ENCODE peak calls at places on chromosomes 11 and 22, in six cellular contexts. A is HCT116, O is body of pancreas, W is A549, N is K562, K is heart left ventricle. C is an unnamed sample.

GRCh38 chr11:125465254-125465653 is 30.8 kb downstream of the FEZ1 start:
- ATAC-seq in A (no peak), O (no peak), W (no peak), N (no peak), K (no peak), C (no peak)

GRCh38 chr11:61059260-61059752 is 43.0 kb upstream of the CD5 start:
- ATAC-seq in A (no peak), O (no peak), W (no peak), N (no peak), K (no peak), C (no peak)

GRCh38 chr22:37241351-37242142 is 2.5 kb downstream of the RAC2 start:
- ATAC-seq in A (no peak), O (no peak), W (no peak), N (no peak), K (no peak), C (no peak)

GRCh38 chr22:45511847-45512261 is 9.2 kb downstream of the FBLN1 start:
- ATAC-seq in A (no peak), O (peak; percentile 54), W (no peak), N (no peak), K (peak; percentile 87), C (peak; percentile 91)

GRCh38 chr11:47415091-47415854 is 6.9 kb downstream of the SLC39A13 start:
- ATAC-seq in A (peak; percentile 7), O (no peak), W (peak; percentile 6), N (peak; percentile 6), K (peak; percentile 10), C (no peak)

GRCh38 chr11:22115470-22116037 is 77.3 kb upstream of the ANO5 start:
- ATAC-seq in A (no peak), O (no peak), W (no peak), N (no peak), K (peak; percentile 92), C (no peak)

GRCh38 chr11:119692547-119692834 is 36.5 kb downstream of the NECTIN1 start:
- ATAC-seq in A (no peak), O (no peak), W (no peak), N (no peak), K (no peak), C (no peak)

GRCh38 chr11:44241851-44242250 is 68.1 kb downstream of the ALX4 start:
- ATAC-seq in A (no peak), O (no peak), W (no peak), N (no peak), K (peak; percentile 91), C (no peak)

GRCh38 chr22:43789452-43789851 is 22.7 kb downstream of the EFCAB6 start:
- ATAC-seq in A (no peak), O (peak; percentile 75), W (peak; percentile 85), N (no peak), K (peak; percentile 97), C (peak; percentile 84)

GRCh38 chr22:43243275-43243768 is 56.4 kb upstream of the TTLL12 start:
- ATAC-seq in A (no peak), O (no peak), W (no peak), N (no peak), K (no peak), C (no peak)

GRCh38 chr22:39439170-39439569 is 17.6 kb upstream of the MGAT3 start:
- ATAC-seq in A (no peak), O (no peak), W (peak; percentile 22), N (peak; percentile 64), K (no peak), C (no peak)

GRCh38 chr11:57584341-57584740 is 13.1 kb upstream of the SERPING1 start:
- ATAC-seq in A (no peak), O (no peak), W (no peak), N (no peak), K (no peak), C (no peak)

GRCh38 chr22:43039800-43040199 is 24.9 kb upstream of the PACSIN2 start:
- ATAC-seq in A (no peak), O (no peak), W (no peak), N (no peak), K (no peak), C (no peak)

GRCh38 chr11:125433454-125434121 is 62.5 kb downstream of the FEZ1 start:
- ATAC-seq in A (peak; percentile 91), O (peak; percentile 62), W (peak; percentile 86), N (peak; percentile 94), K (peak; percentile 80), C (peak; percentile 54)

GRCh38 chr22:27515091-27515523 is 286.4 kb downstream of the MN1 start:
- ATAC-seq in A (no peak), O (no peak), W (no peak), N (no peak), K (peak; percentile 70), C (peak; percentile 67)

GRCh38 chr11:76391039-76391438 is 9.9 kb downstream of the GVQW3 start:
- ATAC-seq in A (no peak), O (peak; percentile 90), W (no peak), N (no peak), K (no peak), C (no peak)

GRCh38 chr11:68122936-68123539 is 1.9 kb upstream of the CHKA start:
- ATAC-seq in A (peak; percentile 36), O (peak; percentile 34), W (no peak), N (no peak), K (no peak), C (no peak)

GRCh38 chr11:100581318-100581717 is 105.8 kb upstream of the ARHGAP42 start:
- ATAC-seq in A (no peak), O (peak; percentile 42), W (no peak), N (no peak), K (peak; percentile 19), C (no peak)

GRCh38 chr11:36078686-36079055 is 134.8 kb downstream of the LDLRAD3 start:
- ATAC-seq in A (no peak), O (no peak), W (no peak), N (no peak), K (no peak), C (no peak)

GRCh38 chr11:34936945-34937344 is 20.5 kb downstream of the PDHX start:
- ATAC-seq in A (no peak), O (no peak), W (no peak), N (peak; percentile 63), K (no peak), C (no peak)

GRCh38 chr11:46718155-46719019 is 626 bp upstream of the F2 start:
- ATAC-seq in A (peak; percentile 76), O (no peak), W (peak; percentile 58), N (peak; percentile 58), K (no peak), C (no peak)

GRCh38 chr11:109132539-109132938 is 289.5 kb upstream of the C11orf87 start:
- ATAC-seq in A (no peak), O (no peak), W (no peak), N (no peak), K (no peak), C (no peak)

GRCh38 chr11:17300372-17300771 is 23.8 kb downstream of the NUCB2 start:
- ATAC-seq in A (no peak), O (no peak), W (no peak), N (no peak), K (no peak), C (no peak)

GRCh38 chr11:64242920-64243854 is 2.3 kb downstream of the FKBP2 start:
- ATAC-seq in A (no peak), O (no peak), W (no peak), N (no peak), K (no peak), C (no peak)
- TF ChIP-seq POLR2A in A (no peak), O (no peak), W (no peak), N (peak; percentile 63), K (no peak), C (no peak)

DNA sequence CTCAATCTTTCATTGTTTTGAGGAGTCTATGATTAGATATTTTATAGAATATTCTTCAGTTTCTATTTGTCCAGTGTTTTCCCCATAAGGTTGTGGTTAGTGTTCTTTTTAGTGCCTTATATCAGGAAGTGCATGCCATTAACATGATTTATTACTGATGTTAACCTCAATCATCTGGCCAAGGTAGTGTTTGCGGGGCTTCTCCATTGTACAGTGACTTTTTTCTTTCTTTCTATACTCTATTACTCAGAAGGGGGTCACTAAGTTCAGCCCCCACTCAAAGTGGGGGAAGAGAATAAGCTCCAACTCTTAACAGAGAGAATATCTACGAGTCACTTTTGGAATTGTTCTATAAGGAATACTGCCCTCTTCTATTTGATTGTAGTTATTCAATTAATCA is 415.8 kb downstream of the DYNC2H1 start:
- ATAC-seq in A (peak; percentile 50), O (no peak), W (no peak), N (no peak), K (no peak), C (no peak)
- H3K4me3 ChIP-seq in A (no peak overlapping the region), O (no peak overlapping the region), W (no peak overlapping the region), N (no peak overlapping the region), K (no peak overlapping the region), C (no peak overlapping the region)

GRCh38 chr11:72202571-72202970 is 10.6 kb downstream of the FOLR1 start:
- ATAC-seq in A (no peak), O (no peak), W (no peak), N (no peak), K (no peak), C (no peak)

GRCh38 chr11:72209101-72209500 is 7.5 kb upstream of the FOLR2 start:
- ATAC-seq in A (no peak), O (no peak), W (no peak), N (no peak), K (no peak), C (no peak)

GRCh38 chr11:72203163-72203562 is 11.2 kb downstream of the FOLR1 start:
- ATAC-seq in A (no peak), O (no peak), W (no peak), N (no peak), K (no peak), C (no peak)

GRCh38 chr11:72204865-72205264 is 11.7 kb upstream of the FOLR2 start:
- ATAC-seq in A (no peak), O (no peak), W (no peak), N (no peak), K (no peak), C (no peak)

DNA sequence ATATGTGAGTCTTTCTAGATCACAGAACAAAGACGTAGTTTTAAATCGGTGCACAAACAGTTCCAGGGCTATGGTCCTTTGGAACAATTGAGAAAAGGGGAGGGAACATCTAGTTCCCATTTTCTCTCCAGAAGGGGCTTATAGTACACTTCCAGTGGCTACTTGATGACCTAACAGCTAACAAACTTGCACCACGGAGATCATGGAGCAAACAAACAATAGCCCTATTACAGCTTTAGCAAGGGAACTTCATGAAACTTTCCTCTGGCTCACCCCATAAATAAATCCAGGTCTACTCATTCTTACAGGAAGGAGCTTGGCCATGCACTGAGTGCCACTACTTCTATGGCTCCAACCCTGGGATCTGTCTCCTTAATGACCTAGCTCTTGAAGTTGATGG is 8.3 kb upstream of the FOLR2 start:
- ATAC-seq in A (no peak), O (no peak), W (no peak), N (no peak), K (no peak), C (no peak)
- TF ChIP-seq CTCF in A (no peak), O (no peak), W (no peak), N (no peak), K (no peak), C (no peak)

DNA sequence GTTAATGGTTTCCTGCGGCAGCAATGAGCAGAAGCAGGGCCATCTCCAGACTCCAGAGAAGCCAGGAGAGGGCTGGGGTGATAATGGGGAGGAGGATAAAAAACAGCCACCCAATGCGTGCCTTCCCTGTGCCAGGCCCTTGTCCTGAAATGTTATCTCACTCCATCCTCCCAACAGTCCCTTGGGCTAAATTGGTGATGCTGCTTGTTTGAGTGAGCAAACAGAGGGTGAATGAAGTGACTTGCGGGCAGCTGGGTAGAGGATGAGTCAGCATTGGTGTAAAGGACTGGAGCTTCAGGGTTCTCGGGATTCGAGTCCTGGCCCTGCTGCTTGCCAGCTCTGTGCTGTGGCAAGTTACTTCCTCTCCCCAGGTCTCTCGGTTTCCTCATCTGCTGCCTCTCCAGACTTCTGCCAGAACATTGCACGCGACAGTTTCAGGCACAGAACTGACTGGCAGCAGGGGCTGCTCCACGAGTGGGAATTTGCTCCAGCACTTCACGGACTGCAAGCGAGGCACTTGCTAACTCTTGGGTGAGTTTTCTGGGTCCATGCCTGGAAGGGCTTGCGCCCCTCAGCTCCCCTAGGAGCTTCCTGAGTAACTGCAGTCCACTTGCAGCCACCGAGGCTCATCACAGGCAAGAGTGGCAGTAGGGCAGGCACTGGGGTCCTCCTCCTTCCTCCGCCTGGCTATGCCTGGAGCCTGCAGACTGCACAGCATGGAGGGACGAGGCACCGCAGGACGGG is at the start of gene P2RY6:
- ATAC-seq in A (peak; percentile 50), O (no peak), W (peak; percentile 80), N (peak; percentile 31), K (peak; percentile 65), C (no peak)
- TF ChIP-seq POLR2A in A (no peak), O (peak; percentile 22), W (peak; percentile 30), N (no peak), K (no peak), C (no peak)

C was measured in gastroesophageal sphincter.